ENCODE peak calls at places on chromosomes 12 and 14, in six cellular contexts. Q, B, V, Z, F and N are unnamed samples.

GRCh38 chr14:24042733-24043132 is 9.1 kb upstream of the CARMIL3 start:
- DNase-seq in Q (no peak), B (no peak), V (no peak), Z (no peak), F (no peak), N (no peak)

GRCh38 chr12:6226002-6226700 is 26.0 kb downstream of the CD9 start:
- DNase-seq in Q (peak; percentile 77), B (peak; percentile 63), V (peak; percentile 79), Z (peak; percentile 97), F (no peak), N (no peak)

GRCh38 chr14:56143025-56143424 is 24.8 kb downstream of the PELI2 start:
- DNase-seq in Q (no peak), B (no peak), V (no peak), Z (no peak), F (no peak), N (no peak)

GRCh38 chr14:90060312-90060964 is 1.4 kb upstream of the KCNK13 start:
- DNase-seq in Q (peak; percentile 34), B (peak; percentile 32), V (peak; percentile 42), Z (no peak), F (no peak), N (no peak)

GRCh38 chr12:104505095-104505819 is 48.5 kb downstream of the CHST11 start:
- DNase-seq in Q (no peak), B (peak; percentile 36), V (no peak), Z (no peak), F (peak; percentile 64), N (no peak)

GRCh38 chr14:67392728-67393314 is 19.1 kb downstream of the PLEK2 start:
- DNase-seq in Q (no peak), B (no peak), V (no peak), Z (no peak), F (no peak), N (peak; percentile 87)

GRCh38 chr12:47094804-47095203 is 15.0 kb upstream of the AMIGO2 start:
- DNase-seq in Q (no peak), B (no peak), V (no peak), Z (no peak), F (no peak), N (no peak)

GRCh38 chr12:11869406-11869805 is 201.3 kb upstream of the BCL2L14 start:
- DNase-seq in Q (no peak), B (no peak), V (no peak), Z (no peak), F (no peak), N (no peak)

GRCh38 chr12:10301103-10301502 is 6.6 kb upstream of the KLRD1 start:
- DNase-seq in Q (no peak), B (no peak), V (no peak), Z (no peak), F (no peak), N (no peak)

GRCh38 chr12:3872800-3873636 is at the start of gene PARP11:
- DNase-seq in Q (peak; percentile 91), B (peak; percentile 98), V (peak; percentile 97), Z (peak; percentile 99), F (peak; percentile 87), N (peak; percentile 99)

GRCh38 chr12:8038659-8039114 is 6.2 kb downstream of the FOXJ2 start:
- DNase-seq in Q (no peak), B (peak; percentile 40), V (peak; percentile 84), Z (peak; percentile 87), F (no peak), N (no peak)

GRCh38 chr12:989751-990278 is 1.2 kb upstream of the ERC1 start:
- DNase-seq in Q (peak; percentile 66), B (peak; percentile 13), V (no peak), Z (peak; percentile 67), F (no peak), N (no peak)

GRCh38 chr12:63889236-63889635 is 44.7 kb downstream of the SRGAP1 start:
- DNase-seq in Q (no peak), B (no peak), V (no peak), Z (no peak), F (no peak), N (no peak)

GRCh38 chr12:54701940-54702592 is 53.9 kb upstream of the DCD start:
- DNase-seq in Q (peak; percentile 36), B (no peak), V (no peak), Z (no peak), F (no peak), N (no peak)

GRCh38 chr14:47278233-47278842 is 397.1 kb downstream of the MDGA2 start:
- DNase-seq in Q (peak; percentile 11), B (peak; percentile 41), V (peak; percentile 43), Z (no peak), F (no peak), N (no peak)

GRCh38 chr12:130218682-130219081 is 56.4 kb downstream of the FZD10 start:
- DNase-seq in Q (no peak), B (no peak), V (no peak), Z (no peak), F (no peak), N (no peak)

GRCh38 chr12:32568241-32568640 is 110.9 kb upstream of the DNM1L start:
- DNase-seq in Q (peak; percentile 31), B (no peak), V (no peak), Z (no peak), F (no peak), N (no peak)

GRCh38 chr12:58671196-58671595 is 249.1 kb downstream of the LRIG3 start:
- DNase-seq in Q (no peak), B (no peak), V (no peak), Z (no peak), F (no peak), N (no peak)

GRCh38 chr12:62730649-62731377 is 204.1 kb downstream of the PPM1H start:
- DNase-seq in Q (no peak), B (no peak), V (no peak), Z (no peak), F (no peak), N (no peak)
- TF ChIP-seq EP300 in Q (no peak), B (no peak), V (no peak), Z (no peak), F (no peak), N (no peak)

DNA sequence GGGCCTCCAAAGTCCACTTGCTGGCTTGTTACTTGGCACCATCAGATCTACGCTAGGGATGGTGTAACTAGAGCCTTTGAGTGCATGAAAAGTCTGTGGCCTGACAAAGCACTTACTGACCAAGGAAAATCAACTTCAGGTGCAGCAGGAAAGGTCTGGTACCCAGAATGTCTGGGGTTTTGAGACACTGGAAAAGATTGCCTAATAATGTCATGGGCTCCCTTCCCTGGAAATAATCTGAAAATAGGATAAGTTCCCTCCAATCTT is 106.7 kb downstream of the ZFP36L1 start:
- DNase-seq in Q (no peak), B (no peak), V (no peak), Z (no peak), F (no peak), N (no peak)
- H3K4me1 ChIP-seq in Q (peaks cover 52% of the 10 kb centered on the region), B (peaks cover 35% of the 10 kb centered on the region), V (peaks cover 38% of the 10 kb centered on the region), Z (peaks cover 80% of the 10 kb centered on the region), F (peaks cover 48% of the 10 kb centered on the region), N (peaks cover 73% of the 10 kb centered on the region)

GRCh38 chr12:123126294-123127144 is 24.4 kb downstream of the PITPNM2 start:
- DNase-seq in Q (peak; percentile 83), B (no peak), V (peak; percentile 33), Z (peak; percentile 82), F (no peak), N (no peak)
- TF ChIP-seq POLR2AphosphoS5 in Q (no peak), B (peak; percentile 57), V (peak; percentile 77), Z (peak; percentile 51), F (no peak), N (peak; percentile 70)

GRCh38 chr14:95195031-95195430 is 37.7 kb upstream of the DICER1 start:
- DNase-seq in Q (no peak), B (no peak), V (no peak), Z (no peak), F (no peak), N (no peak)
- TF ChIP-seq EP300 in Q (no peak), B (no peak), V (no peak), Z (no peak), F (no peak), N (no peak)

DNA sequence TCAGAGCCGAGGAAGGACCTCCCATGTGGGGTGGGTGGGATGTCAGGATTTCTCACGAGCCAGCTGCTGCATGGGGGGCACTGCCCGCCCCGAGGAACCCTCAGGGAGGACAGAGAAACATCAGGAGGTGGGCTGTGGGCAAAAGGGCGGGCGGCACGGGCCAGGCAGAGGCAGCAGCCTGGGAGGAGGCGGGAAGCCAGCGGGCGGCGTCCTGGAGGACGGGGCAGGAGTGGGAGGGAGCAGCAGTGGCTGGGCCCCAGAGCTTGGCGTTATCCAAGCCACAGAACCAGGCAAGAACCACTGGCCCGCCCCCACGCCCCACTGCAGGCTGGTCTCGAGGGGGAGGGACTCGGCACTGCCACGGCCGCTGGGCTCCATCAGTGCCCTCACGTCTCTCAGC is 2.4 kb downstream of the C14orf180 start:
- DNase-seq in Q (no peak), B (no peak), V (peak; percentile 60), Z (no peak), F (no peak), N (no peak)
- H3K4me1 ChIP-seq in Q (peaks cover 9% of the 10 kb centered on the region), B (peaks cover 16% of the 10 kb centered on the region), V (peaks cover 63% of the 10 kb centered on the region), Z (peaks cover 2% of the 10 kb centered on the region), F (no peaks in the 10 kb centered on the region), N (peaks cover 39% of the 10 kb centered on the region)

GRCh38 chr12:68835333-68835908 is 27.4 kb downstream of the MDM2 start:
- DNase-seq in Q (no peak), B (no peak), V (no peak), Z (no peak), F (no peak), N (no peak)
- TF ChIP-seq POLR2AphosphoS5 in Q (peak; percentile 45), B (no peak), V (no peak), Z (no peak), F (peak; percentile 85), N (no peak)

GRCh38 chr12:2008677-2009076 is 4.4 kb upstream of the DCP1B start:
- DNase-seq in Q (no peak), B (no peak), V (no peak), Z (no peak), F (no peak), N (no peak)

GRCh38 chr12:2003676-2004112 is 563 bp downstream of the DCP1B start:
- DNase-seq in Q (no peak), B (no peak), V (no peak), Z (no peak), F (no peak), N (no peak)

GRCh38 chr12:2009623-2010022 is 5.4 kb upstream of the DCP1B start:
- DNase-seq in Q (peak; percentile 62), B (no peak), V (no peak), Z (no peak), F (no peak), N (no peak)

GRCh38 chr12:2004113-2004929 is at the start of gene DCP1B:
- DNase-seq in Q (peak; percentile 91), B (peak; percentile 98), V (peak; percentile 97), Z (peak; percentile 99), F (peak; percentile 83), N (peak; percentile 99)
- TF ChIP-seq EP300 in Q (peak; percentile 18), B (no peak), V (no peak), Z (no peak), F (no peak), N (no peak)